ENCODE peak calls at places on chromosomes 13 and 19, in four cellular contexts. One of them, this sample, is unnamed.

GRCh38 chr13:40338217-40338616 is 328.2 kb downstream of the FOXO1 start:
- DNase-seq in H1: peak
- DNase-seq in HepG2: no peak
- DNase-seq in K562: no peak
- DNase-seq in this sample: no peak

GRCh38 chr19:34316741-34317241 is 48.2 kb upstream of the GPI start:
- DNase-seq in H1: no peak
- DNase-seq in K562: peak
- DNase-seq in HepG2: no peak
- DNase-seq in this sample: peak

GRCh38 chr13:75749407-75749806 is 113.3 kb downstream of the LMO7 start:
- DNase-seq in HepG2: no peak
- DNase-seq in H1: no peak
- DNase-seq in K562: no peak
- DNase-seq in this sample: no peak

GRCh38 chr13:75263741-75264407 is 218.1 kb downstream of the TBC1D4 start:
- DNase-seq in HepG2: no peak
- DNase-seq in K562: no peak
- DNase-seq in H1: no peak
- DNase-seq in this sample: no peak

GRCh38 chr19:10286803-10287737 is at the start of gene ICAM4:
- DNase-seq in H1: peak
- DNase-seq in HepG2: peak
- DNase-seq in K562: peak
- DNase-seq in this sample: no peak

GRCh38 chr19:1465191-1466016 is 13.6 kb downstream of the C19orf25 start:
- DNase-seq in H1: peak
- DNase-seq in K562: no peak
- DNase-seq in HepG2: no peak
- DNase-seq in this sample: no peak

GRCh38 chr19:41701401-41702075 is 6.9 kb upstream of the CEACAM5 start:
- DNase-seq in H1: no peak
- DNase-seq in K562: peak
- DNase-seq in HepG2: no peak
- DNase-seq in this sample: peak

GRCh38 chr19:43765109-43765876 is 10.5 kb upstream of the SMG9 start:
- DNase-seq in H1: no peak
- DNase-seq in HepG2: peak
- DNase-seq in K562: peak
- DNase-seq in this sample: peak

GRCh38 chr13:32581177-32581786 is 5.0 kb upstream of the PDS5B start:
- DNase-seq in K562: no peak
- DNase-seq in H1: no peak
- DNase-seq in HepG2: peak
- DNase-seq in this sample: no peak

GRCh38 chr19:44308011-44308410 is 3.2 kb upstream of the ZNF235 start:
- DNase-seq in HepG2: no peak
- DNase-seq in H1: no peak
- DNase-seq in K562: no peak
- DNase-seq in this sample: no peak

GRCh38 chr13:93398167-93398566 is 171.6 kb downstream of the GPC6 start:
- DNase-seq in HepG2: no peak
- DNase-seq in K562: no peak
- DNase-seq in H1: no peak
- DNase-seq in this sample: no peak

GRCh38 chr19:45350477-45351058 is 10.0 kb downstream of the KLC3 start:
- DNase-seq in K562: no peak
- DNase-seq in HepG2: no peak
- DNase-seq in H1: no peak
- DNase-seq in this sample: no peak

GRCh38 chr19:33492951-33493350 is 28.6 kb downstream of the PEPD start:
- DNase-seq in H1: no peak
- DNase-seq in HepG2: no peak
- DNase-seq in K562: no peak
- DNase-seq in this sample: no peak

GRCh38 chr19:51473009-51473707 is 5.2 kb upstream of the CEACAM18 start:
- DNase-seq in K562: peak
- DNase-seq in HepG2: peak
- DNase-seq in H1: peak
- DNase-seq in this sample: peak

GRCh38 chr13:48210178-48210577 is 22.8 kb upstream of the ITM2B start:
- DNase-seq in K562: no peak
- DNase-seq in H1: no peak
- DNase-seq in HepG2: no peak
- DNase-seq in this sample: peak

GRCh38 chr19:3721131-3721899 is 13.1 kb downstream of the TJP3 start:
- DNase-seq in K562: peak
- DNase-seq in H1: peak
- DNase-seq in HepG2: peak
- DNase-seq in this sample: peak

GRCh38 chr13:111398196-111398595 is 77.8 kb downstream of the TEX29 start:
- DNase-seq in H1: no peak
- DNase-seq in HepG2: no peak
- DNase-seq in K562: no peak
- DNase-seq in this sample: no peak

GRCh38 chr13:111396457-111396856 is 76.0 kb downstream of the TEX29 start:
- DNase-seq in K562: no peak
- DNase-seq in HepG2: no peak
- DNase-seq in H1: no peak
- DNase-seq in this sample: no peak

GRCh38 chr13:111398715-111399299 is 78.4 kb downstream of the TEX29 start:
- DNase-seq in K562: peak
- DNase-seq in H1: no peak
- DNase-seq in HepG2: peak
- DNase-seq in this sample: no peak

GRCh38 chr13:111395511-111396393 is 75.3 kb downstream of the TEX29 start:
- DNase-seq in H1: no peak
- DNase-seq in HepG2: no peak
- DNase-seq in K562: no peak
- DNase-seq in this sample: no peak

GRCh38 chr13:111397202-111397880 is 76.9 kb downstream of the TEX29 start:
- DNase-seq in HepG2: no peak
- DNase-seq in K562: no peak
- DNase-seq in H1: no peak
- DNase-seq in this sample: no peak
- TF ChIP-seq PHF8 in HepG2: no peak
- TF ChIP-seq PHF8 in K562: no peak
- TF ChIP-seq PHF8 in H1: no peak
- TF ChIP-seq PHF8 in this sample: no peak

GRCh38 chr13:86569119-86569518 is 769.9 kb upstream of the SLITRK6 start:
- DNase-seq in H1: no peak
- DNase-seq in K562: no peak
- DNase-seq in HepG2: no peak
- DNase-seq in this sample: no peak

GRCh38 chr13:86569974-86570373 is 770.8 kb upstream of the SLITRK6 start:
- DNase-seq in HepG2: no peak
- DNase-seq in H1: no peak
- DNase-seq in K562: no peak
- DNase-seq in this sample: no peak

GRCh38 chr13:86562876-86563275 is 763.7 kb upstream of the SLITRK6 start:
- DNase-seq in H1: no peak
- DNase-seq in K562: no peak
- DNase-seq in HepG2: no peak
- DNase-seq in this sample: no peak

GRCh38 chr13:86563308-86563707 is 764.1 kb upstream of the SLITRK6 start:
- DNase-seq in HepG2: no peak
- DNase-seq in H1: no peak
- DNase-seq in K562: no peak
- DNase-seq in this sample: no peak

GRCh38 chr13:86567119-86567518 is 767.9 kb upstream of the SLITRK6 start:
- DNase-seq in H1: no peak
- DNase-seq in HepG2: peak
- DNase-seq in K562: no peak
- DNase-seq in this sample: no peak
- TF ChIP-seq RNF2 in H1: no peak
- TF ChIP-seq RNF2 in HepG2: no peak
- TF ChIP-seq RNF2 in K562: no peak
- TF ChIP-seq RNF2 in this sample: no peak

DNA sequence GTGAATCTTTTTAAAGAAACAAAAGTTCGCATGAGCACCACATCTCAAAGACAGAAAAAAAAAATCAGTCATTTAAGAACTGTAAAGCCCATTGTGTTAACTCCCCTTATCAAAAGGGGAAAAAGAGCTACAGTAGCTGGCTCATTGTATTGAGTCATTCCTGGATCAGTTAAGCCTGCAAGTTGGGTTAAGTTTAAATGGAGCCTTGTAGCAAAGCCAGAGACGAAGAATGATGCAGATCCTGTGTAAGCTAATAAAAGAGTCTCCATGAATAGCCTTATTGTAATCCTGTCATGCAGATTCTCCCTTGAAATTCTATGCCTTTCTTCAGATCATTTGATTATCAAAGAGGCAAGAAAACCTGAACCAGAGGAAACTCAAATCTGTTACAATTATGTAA is 83.8 kb downstream of the CRYL1 start:
- DNase-seq in H1: no peak
- DNase-seq in K562: no peak
- DNase-seq in HepG2: no peak
- DNase-seq in this sample: no peak
- TF ChIP-seq PHF8 in H1: no peak
- TF ChIP-seq PHF8 in K562: no peak
- TF ChIP-seq PHF8 in HepG2: no peak
- TF ChIP-seq PHF8 in this sample: no peak

GRCh38 chr19:55638864-55639359 is 1.9 kb upstream of the ZNF580 start:
- DNase-seq in HepG2: peak
- DNase-seq in H1: peak
- DNase-seq in K562: no peak
- DNase-seq in this sample: peak
- TF ChIP-seq RNF2 in HepG2: no peak
- TF ChIP-seq RNF2 in H1: no peak
- TF ChIP-seq RNF2 in K562: no peak
- TF ChIP-seq RNF2 in this sample: no peak

DNA sequence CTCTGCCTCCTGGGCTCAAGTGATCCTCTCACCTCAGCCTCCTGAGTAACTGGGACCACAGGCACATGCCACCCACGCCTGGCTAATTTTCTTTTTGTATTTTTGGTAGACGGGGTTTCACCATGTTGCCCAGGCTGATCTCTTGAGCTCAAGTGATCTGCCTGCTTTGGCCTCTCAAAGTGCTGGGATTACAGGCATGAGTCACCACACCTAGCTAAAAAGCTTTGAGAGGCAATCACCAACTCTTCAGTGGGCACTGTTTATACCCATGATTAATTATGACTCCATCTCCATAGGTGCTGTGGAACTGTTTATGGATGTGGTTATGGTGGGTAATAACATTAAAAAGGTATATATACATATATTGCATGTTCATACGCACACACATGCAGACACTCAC is 7.5 kb upstream of the RBM26 start:
- DNase-seq in H1: no peak
- DNase-seq in HepG2: no peak
- DNase-seq in K562: no peak
- DNase-seq in this sample: no peak
- TF ChIP-seq PHF8 in H1: no peak
- TF ChIP-seq PHF8 in HepG2: no peak
- TF ChIP-seq PHF8 in K562: no peak
- TF ChIP-seq PHF8 in this sample: no peak

DNA sequence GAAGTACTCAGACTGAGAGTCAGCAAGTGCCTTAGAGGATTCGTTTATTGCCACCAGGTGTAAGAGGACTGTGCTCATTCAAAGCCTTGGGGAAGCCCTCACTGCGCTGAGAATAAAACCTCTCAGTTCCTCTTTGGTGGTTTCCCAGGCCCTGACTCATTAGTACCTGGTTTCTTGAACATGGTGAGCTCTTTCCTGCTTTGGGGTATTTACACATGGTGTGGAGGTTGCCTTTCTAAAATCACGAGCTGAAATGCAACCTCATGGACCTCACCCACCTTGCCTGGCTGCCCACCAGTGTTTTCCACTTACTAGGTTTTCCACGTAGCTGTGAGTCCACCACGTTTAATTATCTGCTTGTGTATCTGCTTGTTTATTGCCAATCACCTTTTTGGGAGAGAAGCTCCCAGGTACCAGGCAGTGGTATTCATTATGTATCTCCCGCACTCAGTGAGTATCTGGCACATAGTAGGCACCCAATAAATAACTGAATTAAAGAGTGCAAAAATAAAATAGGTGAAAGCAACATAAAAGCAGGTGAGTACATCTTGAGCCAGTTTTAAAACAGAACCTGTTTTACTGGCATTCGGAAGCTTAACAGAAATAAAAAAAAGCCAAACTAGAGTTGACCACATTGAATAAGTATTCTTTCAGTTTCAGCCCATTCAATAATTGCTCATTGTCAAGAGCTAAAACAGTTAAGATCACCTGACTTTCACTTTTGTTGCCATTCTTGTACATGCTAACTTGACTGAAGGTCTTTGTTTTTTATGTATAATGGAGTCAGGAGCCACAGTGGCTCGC is 533.0 kb downstream of the MYO16 start:
- DNase-seq in K562: no peak
- DNase-seq in H1: no peak
- DNase-seq in HepG2: no peak
- DNase-seq in this sample: no peak
- TF ChIP-seq RNF2 in K562: no peak
- TF ChIP-seq RNF2 in H1: no peak
- TF ChIP-seq RNF2 in HepG2: no peak
- TF ChIP-seq RNF2 in this sample: no peak

GRCh38 chr19:39320948-39321831 is 527 bp upstream of the LRFN1 start:
- DNase-seq in H1: no peak
- DNase-seq in K562: no peak
- DNase-seq in HepG2: no peak
- DNase-seq in this sample: no peak
- TF ChIP-seq PHF8 in H1: no peak
- TF ChIP-seq PHF8 in K562: no peak
- TF ChIP-seq PHF8 in HepG2: no peak
- TF ChIP-seq PHF8 in this sample: no peak

DNA sequence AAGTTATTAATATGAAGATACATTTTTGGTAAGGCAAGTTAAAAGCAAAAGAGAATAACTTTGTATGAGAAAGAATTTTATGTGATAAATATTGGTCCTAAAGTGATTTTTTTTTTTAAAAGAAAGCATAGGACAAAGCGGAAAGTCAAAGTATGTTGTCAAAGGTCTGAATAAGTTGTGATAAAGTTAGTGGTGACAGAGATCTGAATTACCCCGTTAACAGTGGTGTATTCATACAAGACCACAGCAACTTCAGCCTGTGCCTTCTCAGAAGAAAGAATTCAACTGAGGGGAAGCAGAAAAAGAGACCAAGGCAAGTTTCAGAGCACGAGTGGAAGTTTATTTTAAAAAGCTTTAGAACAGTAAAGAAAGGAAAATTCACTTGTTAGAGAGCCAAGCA is 19.0 kb upstream of the ZNF566 start:
- DNase-seq in H1: no peak
- DNase-seq in K562: no peak
- DNase-seq in HepG2: no peak
- DNase-seq in this sample: no peak
- TF ChIP-seq RNF2 in H1: no peak
- TF ChIP-seq RNF2 in K562: no peak
- TF ChIP-seq RNF2 in HepG2: no peak
- TF ChIP-seq RNF2 in this sample: no peak